ENCODE peak calls at places on chromosomes 12 and 14, in ten cellular contexts. One of them, this sample, is unnamed.

GRCh38 chr14:51996148-51996746 is 6.9 kb downstream of the RTRAF start:
- DNase-seq in suprapubic skin: no peak
- DNase-seq in sigmoid colon: no peak
- DNase-seq in endothelial cell of umbilical vein: peak; percentile 66
- DNase-seq in GM23338: peak; percentile 56
- DNase-seq in spleen: no peak
- DNase-seq in stomach: no peak
- DNase-seq in GM12891: no peak
- DNase-seq in upper lobe of left lung: no peak
- DNase-seq in HepG2: no peak
- DNase-seq in this sample: no peak

GRCh38 chr12:121723200-121723599 is 10.6 kb downstream of the TMEM120B start:
- DNase-seq in suprapubic skin: no peak
- DNase-seq in sigmoid colon: no peak
- DNase-seq in endothelial cell of umbilical vein: no peak
- DNase-seq in GM23338: no peak
- DNase-seq in spleen: no peak
- DNase-seq in stomach: no peak
- DNase-seq in GM12891: no peak
- DNase-seq in upper lobe of left lung: no peak
- DNase-seq in HepG2: no peak
- DNase-seq in this sample: no peak

GRCh38 chr12:3168223-3168770 is 91.1 kb downstream of the TSPAN9 start:
- DNase-seq in suprapubic skin: no peak
- DNase-seq in sigmoid colon: no peak
- DNase-seq in endothelial cell of umbilical vein: no peak
- DNase-seq in GM23338: no peak
- DNase-seq in spleen: no peak
- DNase-seq in stomach: no peak
- DNase-seq in GM12891: no peak
- DNase-seq in upper lobe of left lung: no peak
- DNase-seq in HepG2: no peak
- DNase-seq in this sample: no peak

GRCh38 chr14:73264896-73265720 is 27.8 kb downstream of the PAPLN start:
- DNase-seq in suprapubic skin: no peak
- DNase-seq in sigmoid colon: no peak
- DNase-seq in endothelial cell of umbilical vein: no peak
- DNase-seq in GM23338: no peak
- DNase-seq in spleen: no peak
- DNase-seq in stomach: no peak
- DNase-seq in GM12891: no peak
- DNase-seq in upper lobe of left lung: no peak
- DNase-seq in HepG2: no peak
- DNase-seq in this sample: no peak

GRCh38 chr12:54159549-54159948 is 29.2 kb downstream of the SMUG1 start:
- DNase-seq in suprapubic skin: no peak
- DNase-seq in sigmoid colon: no peak
- DNase-seq in endothelial cell of umbilical vein: no peak
- DNase-seq in GM23338: no peak
- DNase-seq in spleen: no peak
- DNase-seq in stomach: no peak
- DNase-seq in GM12891: no peak
- DNase-seq in upper lobe of left lung: no peak
- DNase-seq in HepG2: no peak
- DNase-seq in this sample: no peak

GRCh38 chr12:48681416-48681737 is 661 bp downstream of the KANSL2 start:
- DNase-seq in suprapubic skin: no peak
- DNase-seq in sigmoid colon: no peak
- DNase-seq in endothelial cell of umbilical vein: no peak
- DNase-seq in GM23338: no peak
- DNase-seq in spleen: no peak
- DNase-seq in stomach: no peak
- DNase-seq in GM12891: no peak
- DNase-seq in upper lobe of left lung: no peak
- DNase-seq in HepG2: peak; percentile 12
- DNase-seq in this sample: no peak

GRCh38 chr12:94644141-94644575 is 6.2 kb downstream of the TMCC3 start:
- DNase-seq in suprapubic skin: no peak
- DNase-seq in sigmoid colon: no peak
- DNase-seq in endothelial cell of umbilical vein: peak; percentile 83
- DNase-seq in GM23338: no peak
- DNase-seq in spleen: peak; percentile 85
- DNase-seq in stomach: no peak
- DNase-seq in GM12891: no peak
- DNase-seq in upper lobe of left lung: peak; percentile 40
- DNase-seq in HepG2: no peak
- DNase-seq in this sample: peak; percentile 22

GRCh38 chr12:58918475-58918874 is 1.8 kb downstream of the LRIG3 start:
- DNase-seq in suprapubic skin: no peak
- DNase-seq in sigmoid colon: no peak
- DNase-seq in endothelial cell of umbilical vein: peak; percentile 60
- DNase-seq in GM23338: no peak
- DNase-seq in spleen: no peak
- DNase-seq in stomach: no peak
- DNase-seq in GM12891: no peak
- DNase-seq in upper lobe of left lung: no peak
- DNase-seq in HepG2: no peak
- DNase-seq in this sample: no peak

GRCh38 chr14:32472512-32473472 is 143.7 kb downstream of the AKAP6 start:
- DNase-seq in suprapubic skin: no peak
- DNase-seq in sigmoid colon: no peak
- DNase-seq in endothelial cell of umbilical vein: peak; percentile 52
- DNase-seq in GM23338: peak; percentile 67
- DNase-seq in spleen: no peak
- DNase-seq in stomach: no peak
- DNase-seq in GM12891: no peak
- DNase-seq in upper lobe of left lung: no peak
- DNase-seq in HepG2: peak; percentile 38
- DNase-seq in this sample: no peak

GRCh38 chr12:104063712-104064030 is 660 bp upstream of the HCFC2 start:
- DNase-seq in suprapubic skin: no peak
- DNase-seq in sigmoid colon: peak; percentile 65
- DNase-seq in endothelial cell of umbilical vein: no peak
- DNase-seq in GM23338: no peak
- DNase-seq in spleen: no peak
- DNase-seq in stomach: no peak
- DNase-seq in GM12891: no peak
- DNase-seq in upper lobe of left lung: peak; percentile 22
- DNase-seq in HepG2: no peak
- DNase-seq in this sample: no peak

GRCh38 chr14:61025239-61026223 is 44.5 kb downstream of the SLC38A6 start:
- DNase-seq in suprapubic skin: peak; percentile 54
- DNase-seq in sigmoid colon: peak; percentile 78
- DNase-seq in endothelial cell of umbilical vein: peak; percentile 80
- DNase-seq in GM23338: peak; percentile 85
- DNase-seq in spleen: peak; percentile 70
- DNase-seq in stomach: peak; percentile 56
- DNase-seq in GM12891: peak; percentile 12
- DNase-seq in upper lobe of left lung: peak; percentile 45
- DNase-seq in HepG2: peak; percentile 57
- DNase-seq in this sample: peak; percentile 35

GRCh38 chr14:76491172-76491930 is 115.4 kb downstream of the ESRRB start:
- DNase-seq in suprapubic skin: no peak
- DNase-seq in sigmoid colon: no peak
- DNase-seq in endothelial cell of umbilical vein: no peak
- DNase-seq in GM23338: no peak
- DNase-seq in spleen: no peak
- DNase-seq in stomach: no peak
- DNase-seq in GM12891: no peak
- DNase-seq in upper lobe of left lung: no peak
- DNase-seq in HepG2: no peak
- DNase-seq in this sample: no peak

GRCh38 chr12:117836999-117837736 is 131.6 kb downstream of the KSR2 start:
- DNase-seq in suprapubic skin: peak; percentile 87
- DNase-seq in sigmoid colon: peak; percentile 84
- DNase-seq in endothelial cell of umbilical vein: peak; percentile 87
- DNase-seq in GM23338: peak; percentile 86
- DNase-seq in spleen: peak; percentile 87
- DNase-seq in stomach: peak; percentile 79
- DNase-seq in GM12891: peak; percentile 50
- DNase-seq in upper lobe of left lung: peak; percentile 62
- DNase-seq in HepG2: peak; percentile 35
- DNase-seq in this sample: no peak

GRCh38 chr14:34583525-34583924 is 44.0 kb upstream of the EAPP start:
- DNase-seq in suprapubic skin: no peak
- DNase-seq in sigmoid colon: peak; percentile 8
- DNase-seq in endothelial cell of umbilical vein: no peak
- DNase-seq in GM23338: no peak
- DNase-seq in spleen: peak; percentile 1
- DNase-seq in stomach: peak; percentile 10
- DNase-seq in GM12891: no peak
- DNase-seq in upper lobe of left lung: no peak
- DNase-seq in HepG2: no peak
- DNase-seq in this sample: no peak

GRCh38 chr12:88935856-88936255 is 355.6 kb upstream of the KITLG start:
- DNase-seq in suprapubic skin: no peak
- DNase-seq in sigmoid colon: no peak
- DNase-seq in endothelial cell of umbilical vein: no peak
- DNase-seq in GM23338: no peak
- DNase-seq in spleen: no peak
- DNase-seq in stomach: no peak
- DNase-seq in GM12891: no peak
- DNase-seq in upper lobe of left lung: no peak
- DNase-seq in HepG2: no peak
- DNase-seq in this sample: no peak
- TF ChIP-seq POLR2AphosphoS5 in suprapubic skin: no peak
- TF ChIP-seq POLR2AphosphoS5 in sigmoid colon: no peak
- TF ChIP-seq POLR2AphosphoS5 in endothelial cell of umbilical vein: no peak
- TF ChIP-seq POLR2AphosphoS5 in GM23338: no peak
- TF ChIP-seq POLR2AphosphoS5 in spleen: no peak
- TF ChIP-seq POLR2AphosphoS5 in stomach: no peak
- TF ChIP-seq POLR2AphosphoS5 in GM12891: no peak
- TF ChIP-seq POLR2AphosphoS5 in upper lobe of left lung: no peak
- TF ChIP-seq POLR2AphosphoS5 in HepG2: no peak
- TF ChIP-seq POLR2AphosphoS5 in this sample: no peak

GRCh38 chr12:52860102-52860838 is 11.5 kb upstream of the KRT78 start:
- DNase-seq in suprapubic skin: no peak
- DNase-seq in sigmoid colon: no peak
- DNase-seq in endothelial cell of umbilical vein: no peak
- DNase-seq in GM23338: no peak
- DNase-seq in spleen: no peak
- DNase-seq in stomach: no peak
- DNase-seq in GM12891: no peak
- DNase-seq in upper lobe of left lung: peak; percentile 36
- DNase-seq in HepG2: no peak
- DNase-seq in this sample: no peak
- TF ChIP-seq POLR2AphosphoS5 in suprapubic skin: no peak
- TF ChIP-seq POLR2AphosphoS5 in sigmoid colon: no peak
- TF ChIP-seq POLR2AphosphoS5 in endothelial cell of umbilical vein: no peak
- TF ChIP-seq POLR2AphosphoS5 in GM23338: no peak
- TF ChIP-seq POLR2AphosphoS5 in spleen: no peak
- TF ChIP-seq POLR2AphosphoS5 in stomach: no peak
- TF ChIP-seq POLR2AphosphoS5 in GM12891: no peak
- TF ChIP-seq POLR2AphosphoS5 in upper lobe of left lung: no peak
- TF ChIP-seq POLR2AphosphoS5 in HepG2: no peak
- TF ChIP-seq POLR2AphosphoS5 in this sample: no peak

GRCh38 chr14:49583629-49584028 is 2.6 kb downstream of the RPS29 start:
- DNase-seq in suprapubic skin: no peak
- DNase-seq in sigmoid colon: no peak
- DNase-seq in endothelial cell of umbilical vein: no peak
- DNase-seq in GM23338: no peak
- DNase-seq in spleen: no peak
- DNase-seq in stomach: no peak
- DNase-seq in GM12891: no peak
- DNase-seq in upper lobe of left lung: no peak
- DNase-seq in HepG2: no peak
- DNase-seq in this sample: no peak

GRCh38 chr14:49584058-49584457 is 2.1 kb downstream of the RPS29 start:
- DNase-seq in suprapubic skin: no peak
- DNase-seq in sigmoid colon: no peak
- DNase-seq in endothelial cell of umbilical vein: no peak
- DNase-seq in GM23338: no peak
- DNase-seq in spleen: no peak
- DNase-seq in stomach: no peak
- DNase-seq in GM12891: no peak
- DNase-seq in upper lobe of left lung: no peak
- DNase-seq in HepG2: no peak
- DNase-seq in this sample: no peak

GRCh38 chr14:49581961-49582210 is 4.3 kb downstream of the RPS29 start:
- DNase-seq in suprapubic skin: no peak
- DNase-seq in sigmoid colon: no peak
- DNase-seq in endothelial cell of umbilical vein: no peak
- DNase-seq in GM23338: no peak
- DNase-seq in spleen: no peak
- DNase-seq in stomach: no peak
- DNase-seq in GM12891: no peak
- DNase-seq in upper lobe of left lung: no peak
- DNase-seq in HepG2: no peak
- DNase-seq in this sample: no peak

GRCh38 chr14:49581209-49581960 is 4.8 kb downstream of the RPS29 start:
- DNase-seq in suprapubic skin: no peak
- DNase-seq in sigmoid colon: no peak
- DNase-seq in endothelial cell of umbilical vein: no peak
- DNase-seq in GM23338: no peak
- DNase-seq in spleen: no peak
- DNase-seq in stomach: no peak
- DNase-seq in GM12891: no peak
- DNase-seq in upper lobe of left lung: no peak
- DNase-seq in HepG2: no peak
- DNase-seq in this sample: no peak

DNA sequence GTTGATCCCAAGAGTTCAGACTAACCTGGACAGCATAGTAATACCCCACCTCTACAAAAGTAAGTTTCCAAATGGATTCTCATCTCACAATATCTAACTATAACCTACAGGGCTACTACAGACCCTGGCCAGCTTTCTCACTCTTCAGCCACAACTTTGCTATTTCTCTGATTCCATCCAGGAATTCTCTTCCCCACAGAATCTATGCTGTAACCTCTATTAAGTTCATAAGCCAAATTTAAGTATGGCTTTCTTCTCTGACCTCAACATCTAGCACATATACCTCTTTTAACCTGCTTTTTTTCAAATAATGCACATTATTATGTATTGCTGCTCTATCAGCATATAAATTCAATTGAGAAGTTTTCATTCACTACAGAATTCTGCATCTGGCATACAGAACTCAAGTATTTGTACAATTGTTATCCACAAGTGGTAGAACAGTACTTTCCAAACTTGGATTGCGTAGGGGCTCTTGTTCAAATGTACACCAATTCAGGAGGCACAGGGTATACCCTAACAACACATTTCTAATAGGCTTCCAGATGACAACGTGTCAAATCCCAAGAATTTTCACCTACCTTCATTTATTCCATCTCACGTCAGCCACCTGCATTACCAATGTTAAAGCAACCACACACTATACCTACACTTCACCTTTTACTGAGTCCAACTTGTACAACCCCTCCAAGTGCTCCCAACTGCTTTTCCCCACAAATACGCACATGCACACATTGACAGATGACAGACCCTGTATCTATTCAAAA is 3.8 kb downstream of the RPS29 start:
- DNase-seq in suprapubic skin: no peak
- DNase-seq in sigmoid colon: no peak
- DNase-seq in endothelial cell of umbilical vein: no peak
- DNase-seq in GM23338: no peak
- DNase-seq in spleen: no peak
- DNase-seq in stomach: no peak
- DNase-seq in GM12891: no peak
- DNase-seq in upper lobe of left lung: no peak
- DNase-seq in HepG2: no peak
- DNase-seq in this sample: no peak
- TF ChIP-seq POLR2AphosphoS5 in suprapubic skin: no peak
- TF ChIP-seq POLR2AphosphoS5 in sigmoid colon: no peak
- TF ChIP-seq POLR2AphosphoS5 in endothelial cell of umbilical vein: no peak
- TF ChIP-seq POLR2AphosphoS5 in GM23338: peak; percentile 32
- TF ChIP-seq POLR2AphosphoS5 in spleen: no peak
- TF ChIP-seq POLR2AphosphoS5 in stomach: no peak
- TF ChIP-seq POLR2AphosphoS5 in GM12891: peak; percentile 83
- TF ChIP-seq POLR2AphosphoS5 in upper lobe of left lung: no peak
- TF ChIP-seq POLR2AphosphoS5 in HepG2: peak; percentile 74
- TF ChIP-seq POLR2AphosphoS5 in this sample: peak; percentile 59

GRCh38 chr14:77979666-77980351 is 179.9 kb downstream of the ADCK1 start:
- DNase-seq in suprapubic skin: no peak
- DNase-seq in sigmoid colon: no peak
- DNase-seq in endothelial cell of umbilical vein: no peak
- DNase-seq in GM23338: peak; percentile 78
- DNase-seq in spleen: no peak
- DNase-seq in stomach: no peak
- DNase-seq in GM12891: no peak
- DNase-seq in upper lobe of left lung: no peak
- DNase-seq in HepG2: peak; percentile 13
- DNase-seq in this sample: no peak
- TF ChIP-seq POLR2AphosphoS5 in suprapubic skin: no peak
- TF ChIP-seq POLR2AphosphoS5 in sigmoid colon: no peak
- TF ChIP-seq POLR2AphosphoS5 in endothelial cell of umbilical vein: no peak
- TF ChIP-seq POLR2AphosphoS5 in GM23338: no peak
- TF ChIP-seq POLR2AphosphoS5 in spleen: no peak
- TF ChIP-seq POLR2AphosphoS5 in stomach: no peak
- TF ChIP-seq POLR2AphosphoS5 in GM12891: no peak
- TF ChIP-seq POLR2AphosphoS5 in upper lobe of left lung: no peak
- TF ChIP-seq POLR2AphosphoS5 in HepG2: no peak
- TF ChIP-seq POLR2AphosphoS5 in this sample: no peak

This sample was measured in Panc1.